ENCODE peak calls at places on chromosomes 16 and 17, in nine cellular contexts. One of them, this sample, is unnamed.

GRCh38 chr17:36461330-36462110 is 25.0 kb upstream of the ZNHIT3 start:
- DNase-seq in HTR-8/SVneo: no peak
- DNase-seq in Kasumi-1: no peak
- DNase-seq in NCI-H345: peak; percentile 32
- DNase-seq in hypothalamus: no peak
- DNase-seq in Ammon's horn: no peak
- DNase-seq in NCI-H1417: no peak
- DNase-seq in H4: no peak
- DNase-seq in lower lobe of right lung: no peak
- DNase-seq in this sample: no peak

GRCh38 chr17:79812969-79813825 is 16.3 kb upstream of the CBX8 start:
- DNase-seq in HTR-8/SVneo: no peak
- DNase-seq in Kasumi-1: no peak
- DNase-seq in NCI-H345: peak; percentile 38
- DNase-seq in hypothalamus: no peak
- DNase-seq in Ammon's horn: no peak
- DNase-seq in NCI-H1417: peak; percentile 69
- DNase-seq in H4: no peak
- DNase-seq in lower lobe of right lung: no peak
- DNase-seq in this sample: peak; percentile 30

GRCh38 chr16:48188449-48189102 is 32.8 kb upstream of the ABCC12 start:
- DNase-seq in HTR-8/SVneo: no peak
- DNase-seq in Kasumi-1: peak; percentile 89
- DNase-seq in NCI-H345: no peak
- DNase-seq in hypothalamus: no peak
- DNase-seq in Ammon's horn: peak; percentile 31
- DNase-seq in NCI-H1417: no peak
- DNase-seq in H4: no peak
- DNase-seq in lower lobe of right lung: no peak
- DNase-seq in this sample: no peak

GRCh38 chr16:86680137-86680536 is 101.8 kb downstream of the FOXL1 start:
- DNase-seq in HTR-8/SVneo: peak; percentile 46
- DNase-seq in Kasumi-1: no peak
- DNase-seq in NCI-H345: no peak
- DNase-seq in hypothalamus: no peak
- DNase-seq in Ammon's horn: no peak
- DNase-seq in NCI-H1417: no peak
- DNase-seq in H4: no peak
- DNase-seq in lower lobe of right lung: no peak
- DNase-seq in this sample: no peak

GRCh38 chr17:46910179-46910927 is 12.6 kb upstream of the GOSR2 start:
- DNase-seq in HTR-8/SVneo: no peak
- DNase-seq in Kasumi-1: no peak
- DNase-seq in NCI-H345: peak; percentile 93
- DNase-seq in hypothalamus: no peak
- DNase-seq in Ammon's horn: no peak
- DNase-seq in NCI-H1417: peak; percentile 33
- DNase-seq in H4: no peak
- DNase-seq in lower lobe of right lung: no peak
- DNase-seq in this sample: no peak

GRCh38 chr17:44465276-44465675 is 37.9 kb downstream of the GPATCH8 start:
- DNase-seq in HTR-8/SVneo: no peak
- DNase-seq in Kasumi-1: no peak
- DNase-seq in NCI-H345: no peak
- DNase-seq in hypothalamus: no peak
- DNase-seq in Ammon's horn: no peak
- DNase-seq in NCI-H1417: no peak
- DNase-seq in H4: no peak
- DNase-seq in lower lobe of right lung: no peak
- DNase-seq in this sample: no peak

GRCh38 chr17:44990994-44991393 is 22.9 kb upstream of the C1QL1 start:
- DNase-seq in HTR-8/SVneo: no peak
- DNase-seq in Kasumi-1: no peak
- DNase-seq in NCI-H345: no peak
- DNase-seq in hypothalamus: no peak
- DNase-seq in Ammon's horn: no peak
- DNase-seq in NCI-H1417: no peak
- DNase-seq in H4: peak; percentile 48
- DNase-seq in lower lobe of right lung: no peak
- DNase-seq in this sample: no peak

GRCh38 chr16:5979905-5980550 is 882.4 kb upstream of the EEF2KMT start:
- DNase-seq in HTR-8/SVneo: no peak
- DNase-seq in Kasumi-1: no peak
- DNase-seq in NCI-H345: no peak
- DNase-seq in hypothalamus: no peak
- DNase-seq in Ammon's horn: no peak
- DNase-seq in NCI-H1417: no peak
- DNase-seq in H4: peak; percentile 7
- DNase-seq in lower lobe of right lung: no peak
- DNase-seq in this sample: peak; percentile 81

GRCh38 chr17:11293480-11293879 is 52.5 kb downstream of the SHISA6 start:
- DNase-seq in HTR-8/SVneo: no peak
- DNase-seq in Kasumi-1: no peak
- DNase-seq in NCI-H345: no peak
- DNase-seq in hypothalamus: no peak
- DNase-seq in Ammon's horn: no peak
- DNase-seq in NCI-H1417: no peak
- DNase-seq in H4: no peak
- DNase-seq in lower lobe of right lung: no peak
- DNase-seq in this sample: no peak

GRCh38 chr17:75504347-75505151 is 10.8 kb downstream of the CASKIN2 start:
- DNase-seq in HTR-8/SVneo: peak; percentile 67
- DNase-seq in Kasumi-1: peak; percentile 64
- DNase-seq in NCI-H345: no peak
- DNase-seq in hypothalamus: no peak
- DNase-seq in Ammon's horn: no peak
- DNase-seq in NCI-H1417: peak; percentile 24
- DNase-seq in H4: no peak
- DNase-seq in lower lobe of right lung: peak; percentile 57
- DNase-seq in this sample: no peak

GRCh38 chr16:70627696-70628095 is 18.7 kb upstream of the IL34 start:
- DNase-seq in HTR-8/SVneo: no peak
- DNase-seq in Kasumi-1: no peak
- DNase-seq in NCI-H345: no peak
- DNase-seq in hypothalamus: no peak
- DNase-seq in Ammon's horn: no peak
- DNase-seq in NCI-H1417: no peak
- DNase-seq in H4: no peak
- DNase-seq in lower lobe of right lung: no peak
- DNase-seq in this sample: no peak

GRCh38 chr17:58591455-58591854 is 77.0 kb upstream of the MTMR4 start:
- DNase-seq in HTR-8/SVneo: no peak
- DNase-seq in Kasumi-1: no peak
- DNase-seq in NCI-H345: no peak
- DNase-seq in hypothalamus: no peak
- DNase-seq in Ammon's horn: no peak
- DNase-seq in NCI-H1417: no peak
- DNase-seq in H4: no peak
- DNase-seq in lower lobe of right lung: no peak
- DNase-seq in this sample: no peak

GRCh38 chr17:28953444-28954118 is 2.3 kb upstream of the PHF12 start:
- DNase-seq in HTR-8/SVneo: peak; percentile 63
- DNase-seq in Kasumi-1: peak; percentile 43
- DNase-seq in NCI-H345: peak; percentile 31
- DNase-seq in hypothalamus: peak; percentile 37
- DNase-seq in Ammon's horn: peak; percentile 72
- DNase-seq in NCI-H1417: peak; percentile 28
- DNase-seq in H4: peak; percentile 36
- DNase-seq in lower lobe of right lung: no peak
- DNase-seq in this sample: peak; percentile 31

GRCh38 chr17:7341842-7342241 is 5.5 kb downstream of the ACAP1 start:
- DNase-seq in HTR-8/SVneo: no peak
- DNase-seq in Kasumi-1: no peak
- DNase-seq in NCI-H345: no peak
- DNase-seq in hypothalamus: no peak
- DNase-seq in Ammon's horn: no peak
- DNase-seq in NCI-H1417: no peak
- DNase-seq in H4: no peak
- DNase-seq in lower lobe of right lung: no peak
- DNase-seq in this sample: no peak

GRCh38 chr17:28501421-28502284 is 4.5 kb upstream of the FOXN1 start:
- DNase-seq in HTR-8/SVneo: no peak
- DNase-seq in Kasumi-1: no peak
- DNase-seq in NCI-H345: no peak
- DNase-seq in hypothalamus: no peak
- DNase-seq in Ammon's horn: no peak
- DNase-seq in NCI-H1417: no peak
- DNase-seq in H4: no peak
- DNase-seq in lower lobe of right lung: no peak
- DNase-seq in this sample: no peak

GRCh38 chr17:11300738-11301137 is 59.7 kb downstream of the SHISA6 start:
- DNase-seq in HTR-8/SVneo: no peak
- DNase-seq in Kasumi-1: no peak
- DNase-seq in NCI-H345: no peak
- DNase-seq in hypothalamus: no peak
- DNase-seq in Ammon's horn: peak; percentile 46
- DNase-seq in NCI-H1417: no peak
- DNase-seq in H4: no peak
- DNase-seq in lower lobe of right lung: no peak
- DNase-seq in this sample: no peak

GRCh38 chr17:80259642-80260535 is 763 bp upstream of the RNF213 start:
- DNase-seq in HTR-8/SVneo: peak; percentile 78
- DNase-seq in Kasumi-1: peak; percentile 32
- DNase-seq in NCI-H345: peak; percentile 68
- DNase-seq in hypothalamus: peak; percentile 56
- DNase-seq in Ammon's horn: no peak
- DNase-seq in NCI-H1417: peak; percentile 73
- DNase-seq in H4: peak; percentile 54
- DNase-seq in lower lobe of right lung: peak; percentile 81
- DNase-seq in this sample: peak; percentile 62

GRCh38 chr16:11405331-11406176 is 60.3 kb downstream of the RMI2 start:
- DNase-seq in HTR-8/SVneo: peak; percentile 34
- DNase-seq in Kasumi-1: peak; percentile 4
- DNase-seq in NCI-H345: peak; percentile 5
- DNase-seq in hypothalamus: no peak
- DNase-seq in Ammon's horn: no peak
- DNase-seq in NCI-H1417: no peak
- DNase-seq in H4: no peak
- DNase-seq in lower lobe of right lung: no peak
- DNase-seq in this sample: no peak

GRCh38 chr17:16938031-16938430 is 33.9 kb downstream of the TNFRSF13B start:
- DNase-seq in HTR-8/SVneo: no peak
- DNase-seq in Kasumi-1: no peak
- DNase-seq in NCI-H345: no peak
- DNase-seq in hypothalamus: no peak
- DNase-seq in Ammon's horn: no peak
- DNase-seq in NCI-H1417: no peak
- DNase-seq in H4: no peak
- DNase-seq in lower lobe of right lung: no peak
- DNase-seq in this sample: no peak

GRCh38 chr17:17693253-17693954 is 12.1 kb downstream of the RAI1 start:
- DNase-seq in HTR-8/SVneo: no peak
- DNase-seq in Kasumi-1: no peak
- DNase-seq in NCI-H345: peak; percentile 73
- DNase-seq in hypothalamus: peak; percentile 73
- DNase-seq in Ammon's horn: peak; percentile 87
- DNase-seq in NCI-H1417: peak; percentile 78
- DNase-seq in H4: peak; percentile 77
- DNase-seq in lower lobe of right lung: peak; percentile 85
- DNase-seq in this sample: peak; percentile 26

GRCh38 chr17:63966646-63967265 is 6.0 kb downstream of the SCN4A start:
- DNase-seq in HTR-8/SVneo: no peak
- DNase-seq in Kasumi-1: no peak
- DNase-seq in NCI-H345: no peak
- DNase-seq in hypothalamus: no peak
- DNase-seq in Ammon's horn: no peak
- DNase-seq in NCI-H1417: no peak
- DNase-seq in H4: no peak
- DNase-seq in lower lobe of right lung: no peak
- DNase-seq in this sample: no peak

GRCh38 chr17:68491381-68491849 is 20.8 kb upstream of the PRKAR1A start:
- DNase-seq in HTR-8/SVneo: no peak
- DNase-seq in Kasumi-1: peak; percentile 97
- DNase-seq in NCI-H345: no peak
- DNase-seq in hypothalamus: peak; percentile 2
- DNase-seq in Ammon's horn: peak; percentile 74
- DNase-seq in NCI-H1417: no peak
- DNase-seq in H4: no peak
- DNase-seq in lower lobe of right lung: peak; percentile 61
- DNase-seq in this sample: no peak

GRCh38 chr17:58277107-58277506 is 3.6 kb downstream of the MPO start:
- DNase-seq in HTR-8/SVneo: no peak
- DNase-seq in Kasumi-1: no peak
- DNase-seq in NCI-H345: no peak
- DNase-seq in hypothalamus: no peak
- DNase-seq in Ammon's horn: no peak
- DNase-seq in NCI-H1417: no peak
- DNase-seq in H4: no peak
- DNase-seq in lower lobe of right lung: no peak
- DNase-seq in this sample: no peak

GRCh38 chr17:17384961-17385360 is 81.8 kb downstream of the NT5M start:
- DNase-seq in HTR-8/SVneo: no peak
- DNase-seq in Kasumi-1: no peak
- DNase-seq in NCI-H345: no peak
- DNase-seq in hypothalamus: no peak
- DNase-seq in Ammon's horn: no peak
- DNase-seq in NCI-H1417: no peak
- DNase-seq in H4: no peak
- DNase-seq in lower lobe of right lung: no peak
- DNase-seq in this sample: no peak

GRCh38 chr16:65834680-65835079 is 531.8 kb upstream of the CDH5 start:
- DNase-seq in HTR-8/SVneo: no peak
- DNase-seq in Kasumi-1: no peak
- DNase-seq in NCI-H345: no peak
- DNase-seq in hypothalamus: no peak
- DNase-seq in Ammon's horn: no peak
- DNase-seq in NCI-H1417: no peak
- DNase-seq in H4: no peak
- DNase-seq in lower lobe of right lung: no peak
- DNase-seq in this sample: no peak

GRCh38 chr16:47213761-47214440 is 70.2 kb upstream of the NETO2 start:
- DNase-seq in HTR-8/SVneo: no peak
- DNase-seq in Kasumi-1: no peak
- DNase-seq in NCI-H345: no peak
- DNase-seq in hypothalamus: no peak
- DNase-seq in Ammon's horn: no peak
- DNase-seq in NCI-H1417: no peak
- DNase-seq in H4: no peak
- DNase-seq in lower lobe of right lung: no peak
- DNase-seq in this sample: no peak

GRCh38 chr16:14205666-14206065 is 134.5 kb downstream of the MRTFB start:
- DNase-seq in HTR-8/SVneo: no peak
- DNase-seq in Kasumi-1: no peak
- DNase-seq in NCI-H345: no peak
- DNase-seq in hypothalamus: no peak
- DNase-seq in Ammon's horn: no peak
- DNase-seq in NCI-H1417: no peak
- DNase-seq in H4: no peak
- DNase-seq in lower lobe of right lung: no peak
- DNase-seq in this sample: no peak

GRCh38 chr17:28597606-28598383 is 1.0 kb downstream of the SPAG5 start:
- DNase-seq in HTR-8/SVneo: no peak
- DNase-seq in Kasumi-1: no peak
- DNase-seq in NCI-H345: no peak
- DNase-seq in hypothalamus: no peak
- DNase-seq in Ammon's horn: no peak
- DNase-seq in NCI-H1417: no peak
- DNase-seq in H4: no peak
- DNase-seq in lower lobe of right lung: no peak
- DNase-seq in this sample: no peak

GRCh38 chr17:39597372-39598046 is 10.2 kb downstream of the NEUROD2 start:
- DNase-seq in HTR-8/SVneo: no peak
- DNase-seq in Kasumi-1: no peak
- DNase-seq in NCI-H345: no peak
- DNase-seq in hypothalamus: no peak
- DNase-seq in Ammon's horn: peak; percentile 63
- DNase-seq in NCI-H1417: no peak
- DNase-seq in H4: no peak
- DNase-seq in lower lobe of right lung: no peak
- DNase-seq in this sample: no peak

GRCh38 chr16:70688266-70688742 is 2.5 kb upstream of the MTSS2 start:
- DNase-seq in HTR-8/SVneo: no peak
- DNase-seq in Kasumi-1: no peak
- DNase-seq in NCI-H345: no peak
- DNase-seq in hypothalamus: peak; percentile 92
- DNase-seq in Ammon's horn: peak; percentile 92
- DNase-seq in NCI-H1417: no peak
- DNase-seq in H4: peak; percentile 78
- DNase-seq in lower lobe of right lung: peak; percentile 84
- DNase-seq in this sample: no peak

GRCh38 chr16:85423186-85423550 is 190.0 kb upstream of the GSE1 start:
- DNase-seq in HTR-8/SVneo: no peak
- DNase-seq in Kasumi-1: no peak
- DNase-seq in NCI-H345: peak; percentile 44
- DNase-seq in hypothalamus: no peak
- DNase-seq in Ammon's horn: no peak
- DNase-seq in NCI-H1417: no peak
- DNase-seq in H4: no peak
- DNase-seq in lower lobe of right lung: no peak
- DNase-seq in this sample: no peak